ENCODE peak calls at places on chromosomes 7 and 10, in nine cellular contexts. One of them, this sample, is unnamed.

GRCh38 chr7:99643464-99643863 is 26.7 kb downstream of the ZSCAN25 start:
- DNase-seq in SW480: no peak
- DNase-seq in left colon: no peak
- DNase-seq in upper lobe of left lung: no peak
- DNase-seq in NCI-H1436 treated with DMSO at 0.1 percent for 48 hours: no peak
- DNase-seq in stimulated activated CD4-positive, alpha-beta T cell treated with anti-CD3 and anti-CD28 coated beads, TNF-alpha, amount 100 ng/mL, for 1 hour: no peak
- DNase-seq in kidney: no peak
- DNase-seq in NCI-H1105 treated with DMSO at 0.1 percent for 48 hours: no peak
- DNase-seq in HT1080: no peak
- DNase-seq in this sample: no peak

GRCh38 chr10:89793649-89794254 is 92.4 kb downstream of the KIF20B start:
- DNase-seq in HT1080: peak
- DNase-seq in NCI-H1436 treated with DMSO at 0.1 percent for 48 hours: no peak
- DNase-seq in upper lobe of left lung: no peak
- DNase-seq in stimulated activated CD4-positive, alpha-beta T cell treated with anti-CD3 and anti-CD28 coated beads, TNF-alpha, amount 100 ng/mL, for 1 hour: no peak
- DNase-seq in SW480: peak
- DNase-seq in left colon: no peak
- DNase-seq in kidney: no peak
- DNase-seq in NCI-H1105 treated with DMSO at 0.1 percent for 48 hours: peak
- DNase-seq in this sample: peak

GRCh38 chr10:49094707-49095106 is 20.6 kb downstream of the VSTM4 start:
- DNase-seq in upper lobe of left lung: no peak
- DNase-seq in SW480: no peak
- DNase-seq in kidney: no peak
- DNase-seq in left colon: no peak
- DNase-seq in NCI-H1436 treated with DMSO at 0.1 percent for 48 hours: no peak
- DNase-seq in stimulated activated CD4-positive, alpha-beta T cell treated with anti-CD3 and anti-CD28 coated beads, TNF-alpha, amount 100 ng/mL, for 1 hour: no peak
- DNase-seq in HT1080: no peak
- DNase-seq in NCI-H1105 treated with DMSO at 0.1 percent for 48 hours: no peak
- DNase-seq in this sample: no peak

GRCh38 chr10:123102673-123103072 is 33.1 kb upstream of the HMX3 start:
- DNase-seq in upper lobe of left lung: no peak
- DNase-seq in HT1080: no peak
- DNase-seq in left colon: no peak
- DNase-seq in NCI-H1436 treated with DMSO at 0.1 percent for 48 hours: no peak
- DNase-seq in kidney: no peak
- DNase-seq in SW480: no peak
- DNase-seq in NCI-H1105 treated with DMSO at 0.1 percent for 48 hours: no peak
- DNase-seq in stimulated activated CD4-positive, alpha-beta T cell treated with anti-CD3 and anti-CD28 coated beads, TNF-alpha, amount 100 ng/mL, for 1 hour: no peak
- DNase-seq in this sample: no peak

GRCh38 chr10:43752682-43753081 is 104.0 kb upstream of the ZNF32 start:
- DNase-seq in NCI-H1105 treated with DMSO at 0.1 percent for 48 hours: no peak
- DNase-seq in upper lobe of left lung: no peak
- DNase-seq in stimulated activated CD4-positive, alpha-beta T cell treated with anti-CD3 and anti-CD28 coated beads, TNF-alpha, amount 100 ng/mL, for 1 hour: no peak
- DNase-seq in kidney: no peak
- DNase-seq in NCI-H1436 treated with DMSO at 0.1 percent for 48 hours: no peak
- DNase-seq in left colon: no peak
- DNase-seq in HT1080: no peak
- DNase-seq in SW480: no peak
- DNase-seq in this sample: no peak

GRCh38 chr10:68106656-68107055 is 2.6 kb upstream of the MYPN start:
- DNase-seq in HT1080: peak
- DNase-seq in NCI-H1436 treated with DMSO at 0.1 percent for 48 hours: no peak
- DNase-seq in stimulated activated CD4-positive, alpha-beta T cell treated with anti-CD3 and anti-CD28 coated beads, TNF-alpha, amount 100 ng/mL, for 1 hour: no peak
- DNase-seq in SW480: no peak
- DNase-seq in NCI-H1105 treated with DMSO at 0.1 percent for 48 hours: no peak
- DNase-seq in upper lobe of left lung: no peak
- DNase-seq in left colon: no peak
- DNase-seq in kidney: no peak
- DNase-seq in this sample: no peak

GRCh38 chr7:83827036-83827435 is 178.1 kb upstream of the SEMA3E start:
- DNase-seq in kidney: no peak
- DNase-seq in HT1080: no peak
- DNase-seq in NCI-H1436 treated with DMSO at 0.1 percent for 48 hours: no peak
- DNase-seq in NCI-H1105 treated with DMSO at 0.1 percent for 48 hours: no peak
- DNase-seq in stimulated activated CD4-positive, alpha-beta T cell treated with anti-CD3 and anti-CD28 coated beads, TNF-alpha, amount 100 ng/mL, for 1 hour: no peak
- DNase-seq in upper lobe of left lung: no peak
- DNase-seq in left colon: no peak
- DNase-seq in SW480: no peak
- DNase-seq in this sample: no peak

GRCh38 chr10:107901076-107901475 is 736.6 kb upstream of the SORCS1 start:
- DNase-seq in NCI-H1105 treated with DMSO at 0.1 percent for 48 hours: no peak
- DNase-seq in SW480: no peak
- DNase-seq in HT1080: no peak
- DNase-seq in upper lobe of left lung: no peak
- DNase-seq in left colon: no peak
- DNase-seq in stimulated activated CD4-positive, alpha-beta T cell treated with anti-CD3 and anti-CD28 coated beads, TNF-alpha, amount 100 ng/mL, for 1 hour: no peak
- DNase-seq in NCI-H1436 treated with DMSO at 0.1 percent for 48 hours: no peak
- DNase-seq in kidney: no peak
- DNase-seq in this sample: no peak

GRCh38 chr10:71743099-71743838 is 23.7 kb upstream of the C10orf105 start:
- DNase-seq in NCI-H1436 treated with DMSO at 0.1 percent for 48 hours: no peak
- DNase-seq in NCI-H1105 treated with DMSO at 0.1 percent for 48 hours: no peak
- DNase-seq in HT1080: no peak
- DNase-seq in kidney: peak
- DNase-seq in left colon: no peak
- DNase-seq in SW480: no peak
- DNase-seq in stimulated activated CD4-positive, alpha-beta T cell treated with anti-CD3 and anti-CD28 coated beads, TNF-alpha, amount 100 ng/mL, for 1 hour: no peak
- DNase-seq in upper lobe of left lung: no peak
- DNase-seq in this sample: no peak

GRCh38 chr10:865924-866576 is 65.5 kb downstream of the LARP4B start:
- DNase-seq in stimulated activated CD4-positive, alpha-beta T cell treated with anti-CD3 and anti-CD28 coated beads, TNF-alpha, amount 100 ng/mL, for 1 hour: no peak
- DNase-seq in upper lobe of left lung: no peak
- DNase-seq in left colon: no peak
- DNase-seq in NCI-H1436 treated with DMSO at 0.1 percent for 48 hours: no peak
- DNase-seq in kidney: no peak
- DNase-seq in SW480: no peak
- DNase-seq in HT1080: no peak
- DNase-seq in NCI-H1105 treated with DMSO at 0.1 percent for 48 hours: no peak
- DNase-seq in this sample: no peak

GRCh38 chr7:100705753-100706671 is at the start of gene POP7:
- DNase-seq in upper lobe of left lung: peak
- DNase-seq in stimulated activated CD4-positive, alpha-beta T cell treated with anti-CD3 and anti-CD28 coated beads, TNF-alpha, amount 100 ng/mL, for 1 hour: peak
- DNase-seq in kidney: peak
- DNase-seq in NCI-H1436 treated with DMSO at 0.1 percent for 48 hours: peak
- DNase-seq in left colon: peak
- DNase-seq in SW480: peak
- DNase-seq in HT1080: peak
- DNase-seq in NCI-H1105 treated with DMSO at 0.1 percent for 48 hours: peak
- DNase-seq in this sample: peak

GRCh38 chr10:30591249-30591670 is 38.3 kb downstream of the LYZL2 start:
- DNase-seq in SW480: peak
- DNase-seq in kidney: no peak
- DNase-seq in upper lobe of left lung: no peak
- DNase-seq in stimulated activated CD4-positive, alpha-beta T cell treated with anti-CD3 and anti-CD28 coated beads, TNF-alpha, amount 100 ng/mL, for 1 hour: peak
- DNase-seq in left colon: no peak
- DNase-seq in NCI-H1105 treated with DMSO at 0.1 percent for 48 hours: peak
- DNase-seq in HT1080: peak
- DNase-seq in NCI-H1436 treated with DMSO at 0.1 percent for 48 hours: no peak
- DNase-seq in this sample: no peak

GRCh38 chr7:116871061-116871700 is 8.8 kb downstream of the CAPZA2 start:
- DNase-seq in upper lobe of left lung: no peak
- DNase-seq in HT1080: no peak
- DNase-seq in kidney: no peak
- DNase-seq in SW480: no peak
- DNase-seq in left colon: no peak
- DNase-seq in NCI-H1436 treated with DMSO at 0.1 percent for 48 hours: no peak
- DNase-seq in stimulated activated CD4-positive, alpha-beta T cell treated with anti-CD3 and anti-CD28 coated beads, TNF-alpha, amount 100 ng/mL, for 1 hour: no peak
- DNase-seq in NCI-H1105 treated with DMSO at 0.1 percent for 48 hours: no peak
- DNase-seq in this sample: no peak

GRCh38 chr10:3485287-3485686 is 299.7 kb downstream of the KLF6 start:
- DNase-seq in HT1080: no peak
- DNase-seq in NCI-H1436 treated with DMSO at 0.1 percent for 48 hours: no peak
- DNase-seq in NCI-H1105 treated with DMSO at 0.1 percent for 48 hours: no peak
- DNase-seq in upper lobe of left lung: no peak
- DNase-seq in left colon: no peak
- DNase-seq in stimulated activated CD4-positive, alpha-beta T cell treated with anti-CD3 and anti-CD28 coated beads, TNF-alpha, amount 100 ng/mL, for 1 hour: no peak
- DNase-seq in kidney: no peak
- DNase-seq in SW480: no peak
- DNase-seq in this sample: no peak

GRCh38 chr7:100369105-100369504 is 4.2 kb upstream of the PILRA start:
- DNase-seq in HT1080: no peak
- DNase-seq in upper lobe of left lung: no peak
- DNase-seq in NCI-H1436 treated with DMSO at 0.1 percent for 48 hours: no peak
- DNase-seq in NCI-H1105 treated with DMSO at 0.1 percent for 48 hours: no peak
- DNase-seq in left colon: peak
- DNase-seq in kidney: peak
- DNase-seq in stimulated activated CD4-positive, alpha-beta T cell treated with anti-CD3 and anti-CD28 coated beads, TNF-alpha, amount 100 ng/mL, for 1 hour: no peak
- DNase-seq in SW480: no peak
- DNase-seq in this sample: no peak

GRCh38 chr10:35735412-35735811 is 93.3 kb upstream of the FZD8 start:
- DNase-seq in upper lobe of left lung: no peak
- DNase-seq in NCI-H1436 treated with DMSO at 0.1 percent for 48 hours: no peak
- DNase-seq in SW480: no peak
- DNase-seq in NCI-H1105 treated with DMSO at 0.1 percent for 48 hours: no peak
- DNase-seq in left colon: no peak
- DNase-seq in kidney: no peak
- DNase-seq in HT1080: peak
- DNase-seq in stimulated activated CD4-positive, alpha-beta T cell treated with anti-CD3 and anti-CD28 coated beads, TNF-alpha, amount 100 ng/mL, for 1 hour: no peak
- DNase-seq in this sample: no peak

GRCh38 chr10:14074062-14074884 is 256.5 kb downstream of the FRMD4A start:
- DNase-seq in kidney: peak
- DNase-seq in SW480: peak
- DNase-seq in NCI-H1436 treated with DMSO at 0.1 percent for 48 hours: no peak
- DNase-seq in stimulated activated CD4-positive, alpha-beta T cell treated with anti-CD3 and anti-CD28 coated beads, TNF-alpha, amount 100 ng/mL, for 1 hour: no peak
- DNase-seq in HT1080: peak
- DNase-seq in left colon: peak
- DNase-seq in upper lobe of left lung: no peak
- DNase-seq in NCI-H1105 treated with DMSO at 0.1 percent for 48 hours: peak
- DNase-seq in this sample: peak

GRCh38 chr7:135147899-135148721 is at the start of gene TMEM140:
- DNase-seq in SW480: peak
- DNase-seq in stimulated activated CD4-positive, alpha-beta T cell treated with anti-CD3 and anti-CD28 coated beads, TNF-alpha, amount 100 ng/mL, for 1 hour: no peak
- DNase-seq in NCI-H1436 treated with DMSO at 0.1 percent for 48 hours: no peak
- DNase-seq in upper lobe of left lung: no peak
- DNase-seq in HT1080: peak
- DNase-seq in left colon: peak
- DNase-seq in kidney: peak
- DNase-seq in NCI-H1105 treated with DMSO at 0.1 percent for 48 hours: no peak
- DNase-seq in this sample: no peak

GRCh38 chr7:46391215-46391614 is 470.1 kb upstream of the IGFBP3 start:
- DNase-seq in left colon: no peak
- DNase-seq in HT1080: no peak
- DNase-seq in kidney: no peak
- DNase-seq in stimulated activated CD4-positive, alpha-beta T cell treated with anti-CD3 and anti-CD28 coated beads, TNF-alpha, amount 100 ng/mL, for 1 hour: no peak
- DNase-seq in upper lobe of left lung: no peak
- DNase-seq in NCI-H1436 treated with DMSO at 0.1 percent for 48 hours: no peak
- DNase-seq in NCI-H1105 treated with DMSO at 0.1 percent for 48 hours: no peak
- DNase-seq in SW480: no peak
- DNase-seq in this sample: no peak

GRCh38 chr10:113562108-113562507 is 9.3 kb downstream of the HABP2 start:
- DNase-seq in upper lobe of left lung: no peak
- DNase-seq in left colon: no peak
- DNase-seq in SW480: no peak
- DNase-seq in NCI-H1436 treated with DMSO at 0.1 percent for 48 hours: no peak
- DNase-seq in stimulated activated CD4-positive, alpha-beta T cell treated with anti-CD3 and anti-CD28 coated beads, TNF-alpha, amount 100 ng/mL, for 1 hour: no peak
- DNase-seq in kidney: no peak
- DNase-seq in NCI-H1105 treated with DMSO at 0.1 percent for 48 hours: no peak
- DNase-seq in HT1080: no peak
- DNase-seq in this sample: no peak

GRCh38 chr7:131015131-131015954 is 281.3 kb upstream of the KLF14 start:
- DNase-seq in kidney: no peak
- DNase-seq in stimulated activated CD4-positive, alpha-beta T cell treated with anti-CD3 and anti-CD28 coated beads, TNF-alpha, amount 100 ng/mL, for 1 hour: no peak
- DNase-seq in NCI-H1436 treated with DMSO at 0.1 percent for 48 hours: no peak
- DNase-seq in HT1080: peak
- DNase-seq in left colon: no peak
- DNase-seq in NCI-H1105 treated with DMSO at 0.1 percent for 48 hours: no peak
- DNase-seq in upper lobe of left lung: no peak
- DNase-seq in SW480: peak
- DNase-seq in this sample: no peak

GRCh38 chr10:59324597-59324996 is 37.8 kb downstream of the FAM13C start:
- DNase-seq in SW480: no peak
- DNase-seq in NCI-H1105 treated with DMSO at 0.1 percent for 48 hours: no peak
- DNase-seq in kidney: no peak
- DNase-seq in left colon: no peak
- DNase-seq in stimulated activated CD4-positive, alpha-beta T cell treated with anti-CD3 and anti-CD28 coated beads, TNF-alpha, amount 100 ng/mL, for 1 hour: no peak
- DNase-seq in NCI-H1436 treated with DMSO at 0.1 percent for 48 hours: no peak
- DNase-seq in upper lobe of left lung: no peak
- DNase-seq in HT1080: no peak
- DNase-seq in this sample: no peak

GRCh38 chr7:30403477-30403876 is 75.1 kb downstream of the NOD1 start:
- DNase-seq in SW480: no peak
- DNase-seq in upper lobe of left lung: no peak
- DNase-seq in stimulated activated CD4-positive, alpha-beta T cell treated with anti-CD3 and anti-CD28 coated beads, TNF-alpha, amount 100 ng/mL, for 1 hour: no peak
- DNase-seq in NCI-H1436 treated with DMSO at 0.1 percent for 48 hours: no peak
- DNase-seq in NCI-H1105 treated with DMSO at 0.1 percent for 48 hours: no peak
- DNase-seq in HT1080: no peak
- DNase-seq in left colon: peak
- DNase-seq in kidney: no peak
- DNase-seq in this sample: no peak

GRCh38 chr7:139060838-139061237 is 25.0 kb upstream of the ZC3HAV1L start:
- DNase-seq in NCI-H1436 treated with DMSO at 0.1 percent for 48 hours: no peak
- DNase-seq in SW480: no peak
- DNase-seq in kidney: no peak
- DNase-seq in stimulated activated CD4-positive, alpha-beta T cell treated with anti-CD3 and anti-CD28 coated beads, TNF-alpha, amount 100 ng/mL, for 1 hour: no peak
- DNase-seq in NCI-H1105 treated with DMSO at 0.1 percent for 48 hours: no peak
- DNase-seq in left colon: no peak
- DNase-seq in upper lobe of left lung: no peak
- DNase-seq in HT1080: no peak
- DNase-seq in this sample: no peak

GRCh38 chr7:27202741-27203134 is 2.8 kb upstream of the HOXA13 start:
- DNase-seq in left colon: no peak
- DNase-seq in NCI-H1105 treated with DMSO at 0.1 percent for 48 hours: no peak
- DNase-seq in upper lobe of left lung: no peak
- DNase-seq in HT1080: no peak
- DNase-seq in stimulated activated CD4-positive, alpha-beta T cell treated with anti-CD3 and anti-CD28 coated beads, TNF-alpha, amount 100 ng/mL, for 1 hour: no peak
- DNase-seq in NCI-H1436 treated with DMSO at 0.1 percent for 48 hours: no peak
- DNase-seq in kidney: no peak
- DNase-seq in SW480: no peak
- DNase-seq in this sample: no peak

GRCh38 chr7:133207687-133208086 is 45.2 kb upstream of the EXOC4 start:
- DNase-seq in left colon: no peak
- DNase-seq in NCI-H1436 treated with DMSO at 0.1 percent for 48 hours: no peak
- DNase-seq in upper lobe of left lung: no peak
- DNase-seq in stimulated activated CD4-positive, alpha-beta T cell treated with anti-CD3 and anti-CD28 coated beads, TNF-alpha, amount 100 ng/mL, for 1 hour: no peak
- DNase-seq in HT1080: no peak
- DNase-seq in kidney: no peak
- DNase-seq in NCI-H1105 treated with DMSO at 0.1 percent for 48 hours: no peak
- DNase-seq in SW480: no peak
- DNase-seq in this sample: no peak

GRCh38 chr10:110737886-110738634 is 93.9 kb downstream of the RBM20 start:
- DNase-seq in upper lobe of left lung: no peak
- DNase-seq in HT1080: no peak
- DNase-seq in stimulated activated CD4-positive, alpha-beta T cell treated with anti-CD3 and anti-CD28 coated beads, TNF-alpha, amount 100 ng/mL, for 1 hour: no peak
- DNase-seq in kidney: no peak
- DNase-seq in SW480: no peak
- DNase-seq in NCI-H1436 treated with DMSO at 0.1 percent for 48 hours: no peak
- DNase-seq in left colon: no peak
- DNase-seq in NCI-H1105 treated with DMSO at 0.1 percent for 48 hours: no peak
- DNase-seq in this sample: no peak

GRCh38 chr7:116582806-116583444 is 58.1 kb downstream of the CAV1 start:
- DNase-seq in upper lobe of left lung: no peak
- DNase-seq in left colon: no peak
- DNase-seq in NCI-H1436 treated with DMSO at 0.1 percent for 48 hours: no peak
- DNase-seq in NCI-H1105 treated with DMSO at 0.1 percent for 48 hours: no peak
- DNase-seq in SW480: no peak
- DNase-seq in stimulated activated CD4-positive, alpha-beta T cell treated with anti-CD3 and anti-CD28 coated beads, TNF-alpha, amount 100 ng/mL, for 1 hour: no peak
- DNase-seq in HT1080: no peak
- DNase-seq in kidney: no peak
- DNase-seq in this sample: no peak

GRCh38 chr7:82925331-82925730 is 237.4 kb downstream of the PCLO start:
- DNase-seq in NCI-H1105 treated with DMSO at 0.1 percent for 48 hours: no peak
- DNase-seq in HT1080: no peak
- DNase-seq in upper lobe of left lung: no peak
- DNase-seq in NCI-H1436 treated with DMSO at 0.1 percent for 48 hours: no peak
- DNase-seq in SW480: no peak
- DNase-seq in stimulated activated CD4-positive, alpha-beta T cell treated with anti-CD3 and anti-CD28 coated beads, TNF-alpha, amount 100 ng/mL, for 1 hour: no peak
- DNase-seq in kidney: no peak
- DNase-seq in left colon: no peak
- DNase-seq in this sample: no peak

GRCh38 chr7:90540406-90540805 is 55.7 kb upstream of the CDK14 start:
- DNase-seq in kidney: no peak
- DNase-seq in NCI-H1105 treated with DMSO at 0.1 percent for 48 hours: no peak
- DNase-seq in upper lobe of left lung: no peak
- DNase-seq in stimulated activated CD4-positive, alpha-beta T cell treated with anti-CD3 and anti-CD28 coated beads, TNF-alpha, amount 100 ng/mL, for 1 hour: no peak
- DNase-seq in SW480: no peak
- DNase-seq in HT1080: no peak
- DNase-seq in NCI-H1436 treated with DMSO at 0.1 percent for 48 hours: no peak
- DNase-seq in left colon: peak
- DNase-seq in this sample: no peak

This sample was measured in NCI-H446 treated with DMSO at 0.1 percent for 48 hours.